ENCODE peak calls at places on chromosomes 5 and 9, in eight cellular contexts. R is aorta; G is CD8-positive, alpha-beta T cell; C is CD8-positive, alpha-beta memory T cell; D is lung; S is stomach; J is dorsolateral prefrontal cortex; F is kidney. M is an unnamed sample.

GRCh38 chr5:140159014-140159927 is 15.7 kb upstream of the CYSTM1 start:
- DNase-seq in J (no peak), G (no peak), S (no peak), F (no peak), D (no peak), R (no peak), C (no peak), M (no peak)

GRCh38 chr5:103582364-103582763 is 19.8 kb upstream of the NUDT12 start:
- DNase-seq in G (no peak), R (no peak), D (no peak), S (no peak), C (no peak), F (no peak), J (no peak), M (no peak)

GRCh38 chr5:178221857-178222256 is 10.7 kb downstream of the PHYKPL start:
- DNase-seq in C (no peak), G (no peak), F (peak), S (no peak), J (no peak), D (no peak), R (no peak), M (no peak)

GRCh38 chr5:122858451-122858850 is 13.0 kb downstream of the SNX24 start:
- DNase-seq in F (no peak), G (no peak), R (no peak), D (no peak), C (no peak), J (no peak), S (no peak), M (no peak)

GRCh38 chr9:7777776-7778175 is 21.8 kb downstream of the DMAC1 start:
- DNase-seq in F (no peak), D (no peak), J (no peak), S (no peak), R (no peak), C (no peak), G (no peak), M (no peak)

GRCh38 chr9:33155393-33155792 is 11.7 kb downstream of the B4GALT1 start:
- DNase-seq in G (no peak), F (no peak), C (no peak), R (no peak), D (no peak), S (no peak), J (no peak), M (no peak)

GRCh38 chr9:129242191-129242953 is 64.3 kb upstream of the IER5L start:
- DNase-seq in D (no peak), J (peak), R (peak), F (peak), S (no peak), C (no peak), G (no peak), M (no peak)

GRCh38 chr9:1878817-1879216 is 136.3 kb upstream of the SMARCA2 start:
- DNase-seq in G (no peak), J (no peak), D (no peak), S (no peak), C (no peak), F (no peak), R (no peak), M (no peak)

GRCh38 chr9:93308158-93308602 is 124.2 kb downstream of the WNK2 start:
- DNase-seq in S (no peak), F (peak), G (peak), C (no peak), D (no peak), J (no peak), R (peak), M (no peak)

GRCh38 chr5:90169078-90169477 is 240.5 kb downstream of the CETN3 start:
- DNase-seq in F (no peak), G (no peak), S (peak), C (no peak), R (no peak), J (no peak), D (no peak), M (no peak)

GRCh38 chr9:103430469-103430868 is 435.3 kb downstream of the CYLC2 start:
- DNase-seq in F (no peak), J (no peak), G (no peak), D (no peak), R (no peak), S (no peak), C (no peak), M (no peak)

GRCh38 chr9:114330636-114331035 is 967 bp downstream of the ORM2 start:
- DNase-seq in J (no peak), C (no peak), S (peak), F (peak), G (no peak), D (no peak), R (no peak), M (no peak)

GRCh38 chr5:11252523-11252922 is 491.5 kb upstream of the DAP start:
- DNase-seq in C (no peak), G (no peak), J (no peak), F (no peak), D (no peak), R (no peak), S (no peak), M (no peak)

GRCh38 chr5:177553671-177554429 is 513 bp downstream of the FAM193B start:
- DNase-seq in J (peak), S (peak), C (no peak), F (peak), G (peak), D (peak), R (peak), M (no peak)

GRCh38 chr9:4904322-4905134 is 80.5 kb upstream of the JAK2 start:
- DNase-seq in J (no peak), C (no peak), F (no peak), R (no peak), D (no peak), S (no peak), G (no peak), M (no peak)

GRCh38 chr9:4905135-4905490 is 80.0 kb upstream of the JAK2 start:
- DNase-seq in S (no peak), F (no peak), D (no peak), C (no peak), G (no peak), R (no peak), J (no peak), M (no peak)

DNA sequence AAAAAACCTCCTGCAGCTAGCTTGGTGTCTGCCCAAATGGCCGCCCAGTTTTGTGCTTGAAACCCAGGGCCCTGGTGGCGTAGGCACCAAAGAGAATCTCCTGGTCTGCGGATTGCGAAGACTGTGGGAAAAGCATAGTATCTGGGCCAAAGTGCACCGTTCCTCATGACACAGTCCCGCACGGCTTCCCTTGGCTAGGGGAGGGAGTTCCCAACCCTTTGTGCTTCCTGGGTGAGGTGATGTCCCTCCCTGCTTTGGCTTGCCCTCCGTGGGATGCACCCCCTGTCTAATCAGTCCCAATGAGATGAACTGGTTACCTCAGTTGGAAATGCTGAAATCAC is 83.0 kb upstream of the JAK2 start:
- DNase-seq in C (no peak), R (no peak), S (no peak), G (no peak), F (no peak), D (no peak), J (no peak), M (no peak)
- H3K4me3 ChIP-seq in C (no peak), R (no peak), S (no peak), G (no peak), F (peak), D (no peak), J (no peak), M (no peak)

DNA sequence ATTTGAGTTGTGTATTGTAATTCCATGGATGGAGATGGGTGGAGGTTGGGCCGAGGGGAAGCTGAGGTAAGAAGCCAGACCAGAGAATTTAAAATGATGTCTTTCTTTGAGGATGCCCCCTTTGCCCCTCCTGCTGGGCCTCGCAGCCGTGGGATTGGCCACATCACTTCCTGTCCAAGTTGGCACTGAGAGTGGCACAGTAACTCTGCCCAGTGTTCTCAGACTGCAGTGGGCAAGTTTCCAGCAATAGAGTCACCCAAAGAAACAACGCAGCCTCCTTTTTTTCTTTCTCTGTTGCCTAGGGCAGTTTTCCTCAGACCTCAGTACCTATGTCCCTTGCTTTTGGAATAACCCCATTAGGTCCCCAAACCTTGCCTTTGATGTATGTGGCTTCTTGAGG is 306.6 kb upstream of the DMRT1 start:
- DNase-seq in F (no peak), C (no peak), J (peak), D (no peak), G (no peak), R (peak), S (peak), M (no peak)
- H3K4me3 ChIP-seq in F (no peak), C (no peak), J (peak), D (no peak), G (no peak), R (no peak), S (no peak), M (no peak)

GRCh38 chr5:141508808-141509611 is 20.1 kb downstream of the PCDHGC5 start:
- DNase-seq in J (no peak), R (peak), G (no peak), D (peak), F (peak), C (no peak), S (no peak), M (no peak)
- H3K4me3 ChIP-seq in J (peak), R (no peak), G (no peak), D (no peak), F (no peak), C (no peak), S (peak), M (no peak)

GRCh38 chr5:136081192-136081591 is 51.5 kb upstream of the SMAD5 start:
- DNase-seq in F (no peak), S (no peak), D (no peak), C (no peak), G (no peak), J (no peak), R (no peak), M (no peak)

GRCh38 chr5:136077046-136077445 is 48.3 kb downstream of the TGFBI start:
- DNase-seq in R (no peak), C (no peak), D (no peak), S (no peak), J (no peak), G (no peak), F (no peak), M (no peak)

GRCh38 chr5:136080483-136081180 is 51.8 kb downstream of the TGFBI start:
- DNase-seq in S (peak), G (peak), D (peak), C (peak), F (peak), R (peak), J (peak), M (peak)

GRCh38 chr5:136080113-136080482 is 51.3 kb downstream of the TGFBI start:
- DNase-seq in R (no peak), F (no peak), G (no peak), J (no peak), D (no peak), S (no peak), C (no peak), M (no peak)

DNA sequence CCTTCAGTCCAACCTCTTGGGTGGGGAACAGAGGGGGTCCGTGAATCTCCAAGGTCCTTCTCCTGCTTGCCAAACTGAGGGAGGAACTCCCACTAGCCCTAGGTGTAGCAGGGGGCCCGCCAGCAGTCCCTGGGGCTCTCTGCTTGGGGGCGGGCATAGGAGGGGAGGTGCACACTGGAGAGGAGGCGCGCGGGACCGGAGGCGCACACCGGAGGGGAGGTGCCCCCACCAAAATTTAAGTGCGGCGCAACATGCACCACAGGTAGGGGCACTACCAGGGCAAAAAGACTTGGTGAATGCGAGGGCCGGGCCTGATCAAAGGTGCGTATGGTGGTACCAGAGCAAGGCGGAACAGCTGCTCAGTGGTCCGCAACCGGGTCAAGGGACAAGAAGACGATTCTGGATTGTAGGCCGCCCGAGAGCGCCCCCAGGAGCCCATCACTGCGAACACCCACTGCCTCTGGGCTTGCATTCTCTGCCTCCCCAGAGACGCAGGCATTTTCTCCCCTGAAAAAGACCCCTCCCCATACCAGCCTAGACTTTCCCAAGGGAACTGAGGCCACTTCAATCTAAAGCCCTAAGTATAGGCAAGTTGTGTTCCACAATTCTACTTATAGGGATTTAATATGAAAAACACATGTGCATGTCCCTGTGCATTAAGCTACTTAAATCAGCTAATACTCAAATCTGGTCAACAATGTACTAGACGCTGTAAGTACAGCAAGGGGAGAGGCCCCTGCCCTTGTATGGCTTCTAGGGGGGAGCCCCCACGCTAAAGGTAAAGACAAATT is 50.6 kb downstream of the TGFBI start:
- DNase-seq in R (no peak), S (no peak), C (no peak), G (no peak), D (no peak), F (no peak), J (no peak), M (no peak)
- H3K4me3 ChIP-seq in R (no peak), S (peak), C (peak), G (peak), D (no peak), F (peak), J (peak), M (peak)

M was measured in effector memory CD4-positive, alpha-beta T cell.